ENCODE peak calls at places on chromosomes 12 and 14, in seven cellular contexts. Q, C, J, H, Y, I and N are unnamed samples.

GRCh38 chr14:64696355-64696844 is 7.8 kb upstream of the PLEKHG3 start:
- DNase-seq in H (no peak), Q (no peak), I (no peak), C (no peak), J (no peak), Y (no peak), N (no peak)

GRCh38 chr12:57229041-57229633 is 374 bp upstream of the SHMT2 start:
- DNase-seq in Y (no peak), J (no peak), H (no peak), C (no peak), I (no peak), Q (no peak), N (no peak)

GRCh38 chr14:36655963-36656768 is 5.5 kb upstream of the PAX9 start:
- DNase-seq in I (no peak), H (no peak), J (peak; percentile 67), C (peak; percentile 67), Y (no peak), Q (no peak), N (no peak)

GRCh38 chr12:55728185-55728931 is 451 bp downstream of the CD63 start:
- DNase-seq in H (peak; percentile 71), J (peak; percentile 28), Y (peak; percentile 85), C (peak; percentile 93), Q (peak; percentile 59), I (peak; percentile 84), N (no peak)

GRCh38 chr12:14327717-14328116 is 37.8 kb upstream of the ATF7IP start:
- DNase-seq in J (no peak), I (no peak), Y (no peak), C (no peak), Q (no peak), H (no peak), N (no peak)

GRCh38 chr12:6285532-6286306 is 24.8 kb upstream of the PLEKHG6 start:
- DNase-seq in Y (no peak), I (no peak), Q (no peak), C (no peak), J (no peak), H (no peak), N (no peak)

GRCh38 chr14:74835607-74836250 is 40.2 kb downstream of the PROX2 start:
- DNase-seq in Y (no peak), H (no peak), I (no peak), J (no peak), Q (no peak), C (no peak), N (no peak)

GRCh38 chr12:49489720-49490119 is 49.1 kb upstream of the KCNH3 start:
- DNase-seq in H (no peak), J (no peak), Y (no peak), Q (no peak), C (no peak), I (peak; percentile 81), N (no peak)

GRCh38 chr12:3256103-3256551 is 178.9 kb downstream of the TSPAN9 start:
- DNase-seq in Y (peak; percentile 71), I (peak; percentile 34), Q (no peak), H (no peak), J (no peak), C (no peak), N (no peak)

GRCh38 chr14:55097894-55098560 is 31.0 kb upstream of the LGALS3 start:
- DNase-seq in H (no peak), J (no peak), C (no peak), Y (no peak), I (no peak), Q (no peak), N (no peak)

GRCh38 chr12:77724367-77724957 is 106.2 kb upstream of the NAV3 start:
- DNase-seq in I (peak; percentile 72), J (no peak), C (no peak), Q (peak; percentile 51), Y (no peak), H (no peak), N (no peak)

GRCh38 chr12:2396448-2396871 is 343.7 kb downstream of the CACNA1C start:
- DNase-seq in Y (peak; percentile 52), I (peak; percentile 81), J (no peak), H (no peak), Q (no peak), C (peak; percentile 76), N (no peak)

GRCh38 chr12:130014485-130014807 is 110.6 kb upstream of the TMEM132D start:
- DNase-seq in C (no peak), Y (no peak), I (no peak), H (no peak), Q (peak; percentile 48), J (no peak), N (no peak)

GRCh38 chr14:99574099-99574880 is 29.7 kb downstream of the CCDC85C start:
- DNase-seq in I (peak; percentile 92), Q (peak; percentile 29), Y (peak; percentile 55), J (no peak), C (no peak), H (no peak), N (no peak)

GRCh38 chr12:109832534-109833306 is 478 bp downstream of the TRPV4 start:
- DNase-seq in J (no peak), Y (no peak), H (no peak), Q (no peak), I (no peak), C (no peak), N (no peak)